ENCODE peak calls at places on chromosomes 2 and 18, in four cellular contexts. J is CD4-positive, alpha-beta T cell; I is cardiac fibroblast; M is dorsolateral prefrontal cortex. G is an unnamed sample.

GRCh38 chr2:190867182-190867581 is 13.4 kb upstream of the GLS start:
- DNase-seq in J (no peak), I (peak), M (no peak), G (no peak)

GRCh38 chr2:43027496-43027895 is 198.9 kb downstream of the ZFP36L2 start:
- DNase-seq in J (no peak), I (no peak), M (no peak), G (peak)

GRCh38 chr2:63738019-63738418 is 103.7 kb upstream of the UGP2 start:
- DNase-seq in J (no peak), I (peak), M (no peak), G (no peak)

GRCh38 chr2:67516899-67517530 is 119.9 kb downstream of the ETAA1 start:
- DNase-seq in J (no peak), I (peak), M (no peak), G (no peak)

GRCh38 chr2:95057535-95058453 is 32.3 kb downstream of the MAL start:
- DNase-seq in J (no peak), I (no peak), M (peak), G (peak)

GRCh38 chr2:20264629-20265028 is 39.7 kb upstream of the SDC1 start:
- DNase-seq in J (no peak), I (no peak), M (no peak), G (no peak)

GRCh38 chr2:238091426-238092060 is 8.6 kb upstream of the ESPNL start:
- DNase-seq in J (no peak), I (no peak), M (no peak), G (no peak)

GRCh38 chr18:26416652-26417150 is 131.7 kb downstream of the KCTD1 start:
- DNase-seq in J (no peak), I (no peak), M (no peak), G (no peak)

GRCh38 chr2:65000619-65001018 is 11.4 kb downstream of the SLC1A4 start:
- DNase-seq in J (no peak), I (no peak), M (no peak), G (no peak)

GRCh38 chr2:138028538-138028937 is 64.3 kb downstream of the HNMT start:
- DNase-seq in J (no peak), I (no peak), M (no peak), G (no peak)

GRCh38 chr18:13272411-13272810 is 53.9 kb downstream of the LDLRAD4 start:
- DNase-seq in J (no peak), I (no peak), M (no peak), G (peak)

GRCh38 chr2:1550658-1551316 is 137.5 kb downstream of the TPO start:
- DNase-seq in J (peak), I (peak), M (peak), G (no peak)

GRCh38 chr2:174013310-174013751 is 48.2 kb upstream of the SP3 start:
- DNase-seq in J (no peak), I (peak), M (no peak), G (no peak)

GRCh38 chr2:207437136-207437856 is 92.5 kb upstream of the CREB1 start:
- DNase-seq in J (no peak), I (no peak), M (no peak), G (no peak)

GRCh38 chr2:201797175-201797840 is 9.0 kb upstream of the CDK15 start:
- DNase-seq in J (no peak), I (peak), M (no peak), G (no peak)

GRCh38 chr2:217429981-217430500 is 570.2 kb upstream of the TNP1 start:
- DNase-seq in J (no peak), I (no peak), M (no peak), G (no peak)

GRCh38 chr18:41391616-41392610 is 563.1 kb upstream of the PIK3C3 start:
- DNase-seq in J (no peak), I (peak), M (peak), G (no peak)

GRCh38 chr2:239302808-239303557 is 97.8 kb downstream of the HDAC4 start:
- DNase-seq in J (no peak), I (no peak), M (peak), G (no peak)

GRCh38 chr2:167438206-167438605 is 549.9 kb downstream of the XIRP2 start:
- DNase-seq in J (no peak), I (peak), M (no peak), G (no peak)

GRCh38 chr2:159155315-159155714 is 131.2 kb downstream of the WDSUB1 start:
- DNase-seq in J (no peak), I (no peak), M (no peak), G (no peak)

GRCh38 chr2:46284812-46285211 is 12.4 kb upstream of the EPAS1 start:
- DNase-seq in J (no peak), I (no peak), M (no peak), G (no peak)

GRCh38 chr2:205633994-205634393 is 48.3 kb upstream of the NRP2 start:
- DNase-seq in J (no peak), I (peak), M (no peak), G (no peak)

GRCh38 chr18:32851936-32852335 is 79.1 kb upstream of the KLHL14 start:
- DNase-seq in J (no peak), I (no peak), M (no peak), G (no peak)

GRCh38 chr2:160635488-160635887 is 141.9 kb upstream of the RBMS1 start:
- DNase-seq in J (no peak), I (peak), M (no peak), G (no peak)

GRCh38 chr2:96083064-96083889 is 33.1 kb downstream of the ADRA2B start:
- DNase-seq in J (no peak), I (no peak), M (no peak), G (peak)

GRCh38 chr2:216956820-216957493 is 97.1 kb upstream of the TNP1 start:
- DNase-seq in J (no peak), I (no peak), M (no peak), G (no peak)

GRCh38 chr18:46542545-46542944 is 114.5 kb downstream of the LOXHD1 start:
- DNase-seq in J (no peak), I (peak), M (no peak), G (no peak)

GRCh38 chr2:33272001-33272400 is 204.4 kb upstream of the RASGRP3 start:
- DNase-seq in J (no peak), I (peak), M (no peak), G (no peak)

GRCh38 chr2:200654823-200655222 is 69.0 kb downstream of the AOX1 start:
- DNase-seq in J (no peak), I (no peak), M (no peak), G (no peak)

GRCh38 chr2:236236559-236237450 is 27.4 kb downstream of the ASB18 start:
- DNase-seq in J (no peak), I (no peak), M (no peak), G (no peak)

GRCh38 chr2:222733470-222733845 is 62.0 kb downstream of the MOGAT1 start:
- DNase-seq in J (no peak), I (no peak), M (no peak), G (no peak)

GRCh38 chr2:139162456-139162855 is 382.3 kb upstream of the NXPH2 start:
- DNase-seq in J (no peak), I (no peak), M (no peak), G (no peak)

GRCh38 chr2:142220901-142221300 is 90.1 kb upstream of the LRP1B start:
- DNase-seq in J (no peak), I (peak), M (no peak), G (no peak)

GRCh38 chr2:240510513-240511210 is 47.1 kb downstream of the ANKMY1 start:
- DNase-seq in J (no peak), I (no peak), M (no peak), G (no peak)

GRCh38 chr2:38387887-38388286 is 10.8 kb upstream of the ATL2 start:
- DNase-seq in J (no peak), I (no peak), M (no peak), G (no peak)

GRCh38 chr2:201483337-201483736 is 31.8 kb downstream of the STRADB start:
- DNase-seq in J (no peak), I (no peak), M (no peak), G (no peak)

GRCh38 chr2:1856481-1856880 is 112.2 kb upstream of the PXDN start:
- DNase-seq in J (no peak), I (no peak), M (no peak), G (no peak)

GRCh38 chr2:23351388-23352141 is 33.4 kb upstream of the KLHL29 start:
- DNase-seq in J (peak), I (peak), M (peak), G (no peak)

GRCh38 chr2:101188683-101189405 is 37.7 kb upstream of the TBC1D8 start:
- DNase-seq in J (no peak), I (peak), M (no peak), G (no peak)

GRCh38 chr18:3120356-3120755 is 99.4 kb downstream of the MYOM1 start:
- DNase-seq in J (no peak), I (no peak), M (no peak), G (no peak)

GRCh38 chr18:3122851-3123250 is 96.9 kb downstream of the MYOM1 start:
- DNase-seq in J (no peak), I (no peak), M (no peak), G (no peak)

GRCh38 chr18:3119401-3120323 is 100.1 kb downstream of the MYOM1 start:
- DNase-seq in J (no peak), I (peak), M (no peak), G (no peak)

GRCh38 chr18:3118195-3119010 is 101.4 kb downstream of the MYOM1 start:
- DNase-seq in J (no peak), I (no peak), M (no peak), G (no peak)

DNA sequence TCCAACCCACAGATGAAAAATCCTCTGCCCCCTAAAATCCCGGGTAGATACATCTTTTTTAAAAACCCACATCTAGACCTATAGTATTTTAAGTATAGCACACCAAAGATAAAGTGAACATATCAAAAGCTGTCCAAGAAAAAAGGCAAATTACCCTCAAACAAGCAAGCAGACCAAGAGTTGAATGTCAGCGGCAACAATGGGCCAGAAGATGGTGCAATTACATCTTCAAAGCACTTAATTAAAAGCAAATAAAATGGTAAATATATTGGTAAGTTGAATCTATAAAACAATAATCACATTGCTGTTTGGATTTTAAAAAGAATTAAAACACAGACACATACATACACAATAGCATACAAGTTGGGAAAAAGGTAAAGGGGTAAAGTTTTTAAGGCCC is 98.5 kb downstream of the MYOM1 start:
- DNase-seq in J (no peak), I (peak), M (no peak), G (no peak)
- TF ChIP-seq CTCF in J (no peak), I (no peak), M (peak), G (peak)

DNA sequence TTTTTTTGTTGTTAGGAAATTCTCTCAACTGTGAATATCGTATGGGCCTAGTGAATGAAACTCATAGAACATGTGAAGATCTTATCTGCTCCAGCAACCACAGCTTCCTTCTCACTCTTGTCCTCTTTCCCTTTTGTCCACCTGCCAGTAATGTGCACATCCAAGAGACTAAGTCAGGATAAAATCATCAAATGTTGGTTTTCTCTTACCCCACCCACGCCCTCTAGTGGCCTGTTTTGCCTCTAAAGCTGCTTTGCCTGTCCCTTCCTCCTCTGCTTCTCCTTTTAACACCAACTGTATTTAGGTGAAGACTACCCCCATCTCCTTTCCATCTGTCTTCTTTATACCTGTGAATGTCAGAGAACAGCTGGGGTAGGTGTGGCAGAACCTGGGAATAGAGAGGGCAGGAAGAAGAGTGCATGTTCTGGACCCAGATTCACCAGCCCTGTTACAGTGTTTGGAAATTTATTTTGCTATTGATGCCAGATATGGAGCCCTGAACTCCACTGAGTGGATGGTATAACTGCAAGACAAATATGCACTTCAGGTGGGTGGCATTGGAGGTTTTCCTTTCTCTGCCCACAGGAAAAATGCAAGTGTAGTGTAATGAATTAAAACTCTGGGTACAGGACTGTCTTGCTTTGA is 8.4 kb upstream of the MGAT5 start:
- DNase-seq in J (peak), I (peak), M (peak), G (no peak)
- TF ChIP-seq CTCF in J (peak), I (peak), M (peak), G (peak)

DNA sequence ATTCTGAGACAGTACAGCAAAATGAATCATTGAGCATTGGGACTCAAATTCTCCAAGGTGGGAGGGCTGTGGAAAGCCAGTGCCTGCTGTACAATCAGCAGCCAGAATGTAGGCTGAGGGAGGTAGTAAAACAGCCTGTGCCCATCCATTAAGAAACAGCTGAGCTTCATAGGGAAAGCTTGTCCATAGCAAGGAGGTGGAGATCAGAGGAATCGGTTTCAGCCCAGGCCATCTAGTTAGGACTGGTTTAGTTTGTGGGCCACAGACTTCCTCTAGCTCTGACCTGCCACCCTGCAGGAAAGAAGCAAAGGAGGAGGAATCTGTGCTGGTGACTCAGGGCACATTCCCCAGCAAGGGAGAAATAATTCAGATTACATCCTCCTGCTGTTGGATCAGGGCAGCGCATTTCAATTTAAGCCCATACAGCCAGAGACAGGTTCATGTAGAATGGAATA is 333.4 kb downstream of the SETBP1 start:
- DNase-seq in J (no peak), I (peak), M (peak), G (no peak)
- TF ChIP-seq CTCF in J (no peak), I (peak), M (no peak), G (peak)

GRCh38 chr18:66497351-66497750 is 106.5 kb downstream of the CDH19 start:
- DNase-seq in J (no peak), I (no peak), M (no peak), G (no peak)
- TF ChIP-seq CTCF in J (no peak), I (no peak), M (no peak), G (no peak)

DNA sequence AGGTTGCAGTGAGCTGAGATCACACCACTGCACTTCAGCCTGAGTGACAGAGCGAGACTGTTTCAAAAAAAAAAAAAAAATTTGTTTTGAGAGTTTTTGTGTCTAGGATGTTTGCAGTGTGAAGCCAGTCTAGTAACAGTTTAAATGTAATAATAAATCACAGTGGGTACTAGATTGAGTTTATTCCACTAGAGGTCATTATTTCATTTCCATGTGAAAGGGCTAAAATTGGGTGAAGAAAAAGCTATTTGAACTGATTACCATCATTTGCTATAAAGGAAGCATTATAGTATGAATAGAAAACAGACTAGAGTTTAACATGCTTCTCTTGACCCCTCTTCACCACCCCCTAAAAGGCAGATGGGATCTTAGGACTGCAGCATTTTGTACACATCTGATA is 20.3 kb downstream of the SNRPD1 start:
- DNase-seq in J (no peak), I (peak), M (no peak), G (no peak)
- TF ChIP-seq CTCF in J (no peak), I (no peak), M (peak), G (peak)

GRCh38 chr2:12717191-12717987 is 653 bp downstream of the TRIB2 start:
- DNase-seq in J (peak), I (peak), M (no peak), G (no peak)
- TF ChIP-seq CTCF in J (peak), I (peak), M (peak), G (peak)

DNA sequence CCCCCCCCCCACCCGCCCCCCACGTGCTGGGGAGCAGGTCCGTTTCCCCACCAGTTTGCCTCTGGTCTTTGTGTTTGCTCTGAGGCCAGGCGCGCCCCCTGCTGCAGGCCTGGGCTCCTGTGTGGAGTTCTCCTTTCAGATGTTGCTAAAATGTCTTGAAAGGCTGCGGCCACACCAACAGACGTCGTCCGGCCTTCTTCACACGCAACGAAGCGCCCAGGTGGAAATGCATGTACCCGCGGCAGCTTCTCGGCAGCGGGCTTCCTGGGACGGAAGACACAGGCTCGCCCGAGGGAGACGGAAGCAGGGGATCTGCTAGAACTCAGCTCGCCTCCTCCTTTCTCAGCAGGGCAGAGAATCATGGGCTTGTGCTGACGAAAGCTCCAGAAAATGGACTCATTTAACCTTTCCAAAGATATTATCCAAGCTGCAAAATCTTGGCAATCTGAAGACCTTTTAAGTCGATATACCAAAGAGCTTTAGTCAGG is 125.3 kb upstream of the ZNF516 start:
- DNase-seq in J (no peak), I (peak), M (no peak), G (no peak)
- TF ChIP-seq CTCF in J (peak), I (peak), M (peak), G (peak)

DNA sequence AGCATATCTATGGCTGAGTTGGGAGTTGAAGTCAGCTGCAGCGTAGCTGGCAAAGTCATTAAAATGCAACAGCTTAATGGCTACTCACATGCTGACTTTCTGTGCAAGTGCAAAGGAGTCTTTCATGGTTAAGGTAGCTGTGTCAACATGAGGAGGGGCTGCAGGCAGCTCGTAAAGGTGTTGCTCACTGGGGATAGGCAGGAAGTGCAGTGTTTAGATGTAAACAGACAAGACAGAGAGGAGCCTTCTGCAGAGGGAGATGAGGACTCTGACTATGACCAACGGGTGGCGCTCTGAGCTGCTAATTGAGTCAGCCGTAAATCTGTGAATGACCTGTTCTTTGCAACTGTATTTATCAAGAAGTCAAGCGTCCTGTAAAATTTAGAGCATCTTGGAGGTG is 22.3 kb upstream of the CAVIN2 start:
- DNase-seq in J (no peak), I (peak), M (peak), G (no peak)
- TF ChIP-seq CTCF in J (no peak), I (peak), M (peak), G (no peak)

GRCh38 chr2:119749405-119750066 is 10.2 kb upstream of the PTPN4 start:
- DNase-seq in J (no peak), I (peak), M (no peak), G (no peak)

GRCh38 chr2:119747311-119747710 is 12.4 kb upstream of the PTPN4 start:
- DNase-seq in J (no peak), I (no peak), M (no peak), G (no peak)

GRCh38 chr2:119746836-119747235 is 12.9 kb upstream of the PTPN4 start:
- DNase-seq in J (no peak), I (peak), M (no peak), G (no peak)

GRCh38 chr2:119745566-119745965 is 14.2 kb upstream of the PTPN4 start:
- DNase-seq in J (no peak), I (no peak), M (no peak), G (no peak)

DNA sequence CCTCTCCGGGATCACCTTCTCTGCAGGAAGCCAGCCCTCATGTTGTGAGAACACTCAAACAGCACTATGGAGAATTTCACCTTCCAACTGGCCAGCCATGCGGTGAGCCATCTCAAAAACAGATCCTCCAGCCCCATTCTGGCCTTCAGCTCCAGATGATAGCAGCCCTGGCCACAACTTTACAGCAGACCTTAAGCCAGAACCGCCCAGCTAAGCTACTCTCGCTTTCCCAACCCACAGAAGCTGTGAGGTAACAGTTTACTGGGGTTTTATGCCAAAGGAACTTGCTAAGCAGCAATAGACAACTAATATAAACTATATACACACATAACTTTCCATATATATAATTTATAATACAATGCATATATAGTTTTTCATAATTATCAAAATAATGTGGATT is 11.6 kb upstream of the PTPN4 start:
- DNase-seq in J (no peak), I (peak), M (no peak), G (no peak)
- TF ChIP-seq CTCF in J (no peak), I (no peak), M (no peak), G (no peak)